ENCODE peak calls at places on chromosome 7, in eight cellular contexts. One of them, this sample, is unnamed.
A peak's percentile ranks its signal among the peaks of the same experiment; 100 is the strongest.

GRCh38 chr7:75920431-75921161 is 5.6 kb downstream of the POR start:
- DNase-seq in coronary artery: no peak
- DNase-seq in neural progenitor cell: no peak
- DNase-seq in brain microvascular endothelial cell: no peak
- DNase-seq in epithelial cell of proximal tubule: no peak
- DNase-seq in right lobe of liver: peak; percentile 93
- DNase-seq in effector memory CD4-positive, alpha-beta T cell: no peak
- DNase-seq in endothelial cell of umbilical vein: no peak
- DNase-seq in this sample: no peak

GRCh38 chr7:43647772-43648643 is 65.1 kb downstream of the STK17A start:
- DNase-seq in coronary artery: peak; percentile 86
- DNase-seq in neural progenitor cell: no peak
- DNase-seq in brain microvascular endothelial cell: peak; percentile 94
- DNase-seq in epithelial cell of proximal tubule: peak; percentile 94
- DNase-seq in right lobe of liver: no peak
- DNase-seq in effector memory CD4-positive, alpha-beta T cell: no peak
- DNase-seq in endothelial cell of umbilical vein: peak; percentile 98
- DNase-seq in this sample: peak; percentile 93

GRCh38 chr7:149690688-149691446 is 82.5 kb downstream of the ZNF467 start:
- DNase-seq in coronary artery: no peak
- DNase-seq in neural progenitor cell: peak; percentile 73
- DNase-seq in brain microvascular endothelial cell: peak; percentile 85
- DNase-seq in epithelial cell of proximal tubule: peak; percentile 36
- DNase-seq in right lobe of liver: peak; percentile 74
- DNase-seq in effector memory CD4-positive, alpha-beta T cell: no peak
- DNase-seq in endothelial cell of umbilical vein: peak; percentile 3
- DNase-seq in this sample: no peak

GRCh38 chr7:121341933-121342332 is 13.1 kb downstream of the WNT16 start:
- DNase-seq in coronary artery: no peak
- DNase-seq in neural progenitor cell: no peak
- DNase-seq in brain microvascular endothelial cell: no peak
- DNase-seq in epithelial cell of proximal tubule: peak; percentile 13
- DNase-seq in right lobe of liver: no peak
- DNase-seq in effector memory CD4-positive, alpha-beta T cell: no peak
- DNase-seq in endothelial cell of umbilical vein: no peak
- DNase-seq in this sample: no peak

GRCh38 chr7:38929460-38930171 is 20.6 kb upstream of the VPS41 start:
- DNase-seq in coronary artery: no peak
- DNase-seq in neural progenitor cell: no peak
- DNase-seq in brain microvascular endothelial cell: no peak
- DNase-seq in epithelial cell of proximal tubule: peak; percentile 96
- DNase-seq in right lobe of liver: no peak
- DNase-seq in effector memory CD4-positive, alpha-beta T cell: no peak
- DNase-seq in endothelial cell of umbilical vein: peak; percentile 41
- DNase-seq in this sample: no peak

GRCh38 chr7:131011976-131012375 is 278.0 kb upstream of the KLF14 start:
- DNase-seq in coronary artery: no peak
- DNase-seq in neural progenitor cell: no peak
- DNase-seq in brain microvascular endothelial cell: peak; percentile 52
- DNase-seq in epithelial cell of proximal tubule: peak; percentile 83
- DNase-seq in right lobe of liver: no peak
- DNase-seq in effector memory CD4-positive, alpha-beta T cell: no peak
- DNase-seq in endothelial cell of umbilical vein: peak; percentile 15
- DNase-seq in this sample: peak; percentile 34

GRCh38 chr7:76303829-76304505 is 1.5 kb downstream of the HSPB1 start:
- DNase-seq in coronary artery: peak; percentile 72
- DNase-seq in neural progenitor cell: no peak
- DNase-seq in brain microvascular endothelial cell: no peak
- DNase-seq in epithelial cell of proximal tubule: no peak
- DNase-seq in right lobe of liver: no peak
- DNase-seq in effector memory CD4-positive, alpha-beta T cell: no peak
- DNase-seq in endothelial cell of umbilical vein: peak; percentile 43
- DNase-seq in this sample: no peak

GRCh38 chr7:19939746-19940145 is 166.3 kb upstream of the TMEM196 start:
- DNase-seq in coronary artery: no peak
- DNase-seq in neural progenitor cell: no peak
- DNase-seq in brain microvascular endothelial cell: peak; percentile 77
- DNase-seq in epithelial cell of proximal tubule: peak; percentile 94
- DNase-seq in right lobe of liver: no peak
- DNase-seq in effector memory CD4-positive, alpha-beta T cell: no peak
- DNase-seq in endothelial cell of umbilical vein: no peak
- DNase-seq in this sample: no peak

GRCh38 chr7:100546868-100547800 is 8.1 kb downstream of the AGFG2 start:
- DNase-seq in coronary artery: no peak
- DNase-seq in neural progenitor cell: no peak
- DNase-seq in brain microvascular endothelial cell: no peak
- DNase-seq in epithelial cell of proximal tubule: no peak
- DNase-seq in right lobe of liver: no peak
- DNase-seq in effector memory CD4-positive, alpha-beta T cell: no peak
- DNase-seq in endothelial cell of umbilical vein: peak; percentile 50
- DNase-seq in this sample: no peak

GRCh38 chr7:138000081-138000701 is 1.7 kb downstream of the CREB3L2 start:
- DNase-seq in coronary artery: peak; percentile 91
- DNase-seq in neural progenitor cell: peak; percentile 79
- DNase-seq in brain microvascular endothelial cell: peak; percentile 98
- DNase-seq in epithelial cell of proximal tubule: no peak
- DNase-seq in right lobe of liver: peak; percentile 48
- DNase-seq in effector memory CD4-positive, alpha-beta T cell: no peak
- DNase-seq in endothelial cell of umbilical vein: peak; percentile 73
- DNase-seq in this sample: peak; percentile 58

GRCh38 chr7:93378131-93378530 is 146.0 kb downstream of the VPS50 start:
- DNase-seq in coronary artery: no peak
- DNase-seq in neural progenitor cell: no peak
- DNase-seq in brain microvascular endothelial cell: no peak
- DNase-seq in epithelial cell of proximal tubule: no peak
- DNase-seq in right lobe of liver: no peak
- DNase-seq in effector memory CD4-positive, alpha-beta T cell: no peak
- DNase-seq in endothelial cell of umbilical vein: no peak
- DNase-seq in this sample: no peak

GRCh38 chr7:139682136-139683013 is 95.4 kb downstream of the HIPK2 start:
- DNase-seq in coronary artery: no peak
- DNase-seq in neural progenitor cell: no peak
- DNase-seq in brain microvascular endothelial cell: peak; percentile 62
- DNase-seq in epithelial cell of proximal tubule: peak; percentile 87
- DNase-seq in right lobe of liver: no peak
- DNase-seq in effector memory CD4-positive, alpha-beta T cell: no peak
- DNase-seq in endothelial cell of umbilical vein: no peak
- DNase-seq in this sample: peak; percentile 98

GRCh38 chr7:28733035-28733434 is 225.1 kb downstream of the TRIL start:
- DNase-seq in coronary artery: no peak
- DNase-seq in neural progenitor cell: no peak
- DNase-seq in brain microvascular endothelial cell: no peak
- DNase-seq in epithelial cell of proximal tubule: no peak
- DNase-seq in right lobe of liver: no peak
- DNase-seq in effector memory CD4-positive, alpha-beta T cell: no peak
- DNase-seq in endothelial cell of umbilical vein: no peak
- DNase-seq in this sample: no peak

GRCh38 chr7:28729276-28729675 is 228.9 kb downstream of the TRIL start:
- DNase-seq in coronary artery: no peak
- DNase-seq in neural progenitor cell: no peak
- DNase-seq in brain microvascular endothelial cell: peak; percentile 19
- DNase-seq in epithelial cell of proximal tubule: no peak
- DNase-seq in right lobe of liver: no peak
- DNase-seq in effector memory CD4-positive, alpha-beta T cell: no peak
- DNase-seq in endothelial cell of umbilical vein: no peak
- DNase-seq in this sample: no peak

GRCh38 chr7:28729685-28730084 is 228.4 kb downstream of the TRIL start:
- DNase-seq in coronary artery: no peak
- DNase-seq in neural progenitor cell: no peak
- DNase-seq in brain microvascular endothelial cell: peak; percentile 45
- DNase-seq in epithelial cell of proximal tubule: no peak
- DNase-seq in right lobe of liver: no peak
- DNase-seq in effector memory CD4-positive, alpha-beta T cell: no peak
- DNase-seq in endothelial cell of umbilical vein: no peak
- DNase-seq in this sample: no peak

GRCh38 chr7:28731092-28731491 is 227.0 kb downstream of the TRIL start:
- DNase-seq in coronary artery: no peak
- DNase-seq in neural progenitor cell: no peak
- DNase-seq in brain microvascular endothelial cell: no peak
- DNase-seq in epithelial cell of proximal tubule: no peak
- DNase-seq in right lobe of liver: no peak
- DNase-seq in effector memory CD4-positive, alpha-beta T cell: no peak
- DNase-seq in endothelial cell of umbilical vein: peak; percentile 39
- DNase-seq in this sample: no peak

DNA sequence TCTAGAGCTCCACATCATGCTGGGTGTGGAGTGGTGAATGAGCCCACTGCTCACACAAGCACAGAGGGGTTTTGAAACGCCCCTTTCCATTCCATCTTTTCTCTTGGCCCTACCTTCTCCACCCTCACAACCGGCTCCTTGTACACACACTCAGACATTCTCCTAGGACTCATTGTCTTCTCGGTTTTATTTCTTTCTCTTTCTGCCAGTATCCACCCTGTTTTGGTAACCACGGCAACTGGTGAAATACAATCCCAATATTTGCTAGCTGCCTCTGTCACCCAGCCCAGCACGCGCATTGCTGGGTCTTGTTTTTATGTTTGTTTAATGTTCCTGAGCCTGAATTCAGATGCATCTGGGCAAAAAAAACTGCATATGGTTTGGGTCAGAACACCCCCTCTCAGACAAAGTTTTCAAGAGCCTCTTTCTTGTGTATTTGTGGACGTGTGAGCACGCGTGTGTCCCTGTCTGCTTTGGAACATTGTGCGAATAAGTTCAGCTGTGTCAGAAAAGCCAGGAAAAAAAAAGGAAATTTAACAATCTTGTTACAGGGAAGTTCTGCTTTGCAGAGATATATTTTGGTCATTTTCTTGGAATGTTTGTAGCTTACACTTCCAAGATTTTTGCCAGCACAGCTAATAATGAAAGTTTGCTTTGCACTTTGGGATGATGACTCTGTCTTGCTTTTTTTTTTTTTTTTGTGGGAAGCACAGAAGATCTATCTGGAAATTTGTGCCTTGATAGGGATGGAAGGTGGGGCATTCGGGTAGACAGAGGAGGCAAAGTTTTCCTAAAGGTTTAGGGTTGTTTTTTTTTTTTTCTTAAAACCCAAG is 225.9 kb downstream of the TRIL start:
- DNase-seq in coronary artery: no peak
- DNase-seq in neural progenitor cell: peak; percentile 24
- DNase-seq in brain microvascular endothelial cell: peak; percentile 77
- DNase-seq in epithelial cell of proximal tubule: no peak
- DNase-seq in right lobe of liver: no peak
- DNase-seq in effector memory CD4-positive, alpha-beta T cell: no peak
- DNase-seq in endothelial cell of umbilical vein: peak; percentile 57
- DNase-seq in this sample: peak; percentile 30
- H3K4me3 ChIP-seq in coronary artery: peak overlapping the region; percentile 44
- H3K4me3 ChIP-seq in neural progenitor cell: no peak overlapping the region
- H3K4me3 ChIP-seq in brain microvascular endothelial cell: no peak overlapping the region
- H3K4me3 ChIP-seq in epithelial cell of proximal tubule: no peak overlapping the region
- H3K4me3 ChIP-seq in right lobe of liver: no peak overlapping the region
- H3K4me3 ChIP-seq in effector memory CD4-positive, alpha-beta T cell: no peak overlapping the region
- H3K4me3 ChIP-seq in endothelial cell of umbilical vein: no peak overlapping the region
- H3K4me3 ChIP-seq in this sample: no peak overlapping the region

GRCh38 chr7:158468225-158468624 is 119.4 kb downstream of the PTPRN2 start:
- DNase-seq in coronary artery: no peak
- DNase-seq in neural progenitor cell: peak; percentile 49
- DNase-seq in brain microvascular endothelial cell: no peak
- DNase-seq in epithelial cell of proximal tubule: no peak
- DNase-seq in right lobe of liver: no peak
- DNase-seq in effector memory CD4-positive, alpha-beta T cell: no peak
- DNase-seq in endothelial cell of umbilical vein: no peak
- DNase-seq in this sample: no peak
- H3K4me3 ChIP-seq in coronary artery: no peak overlapping the region
- H3K4me3 ChIP-seq in neural progenitor cell: no peak overlapping the region
- H3K4me3 ChIP-seq in brain microvascular endothelial cell: no peak overlapping the region
- H3K4me3 ChIP-seq in epithelial cell of proximal tubule: no peak overlapping the region
- H3K4me3 ChIP-seq in right lobe of liver: no peak overlapping the region
- H3K4me3 ChIP-seq in effector memory CD4-positive, alpha-beta T cell: no peak overlapping the region
- H3K4me3 ChIP-seq in endothelial cell of umbilical vein: no peak overlapping the region
- H3K4me3 ChIP-seq in this sample: no peak overlapping the region

GRCh38 chr7:123609883-123610239 is 8.2 kb downstream of the ASB15 start:
- DNase-seq in coronary artery: no peak
- DNase-seq in neural progenitor cell: no peak
- DNase-seq in brain microvascular endothelial cell: no peak
- DNase-seq in epithelial cell of proximal tubule: no peak
- DNase-seq in right lobe of liver: no peak
- DNase-seq in effector memory CD4-positive, alpha-beta T cell: no peak
- DNase-seq in endothelial cell of umbilical vein: no peak
- DNase-seq in this sample: no peak

GRCh38 chr7:123608991-123609882 is 7.6 kb downstream of the ASB15 start:
- DNase-seq in coronary artery: no peak
- DNase-seq in neural progenitor cell: no peak
- DNase-seq in brain microvascular endothelial cell: no peak
- DNase-seq in epithelial cell of proximal tubule: no peak
- DNase-seq in right lobe of liver: no peak
- DNase-seq in effector memory CD4-positive, alpha-beta T cell: no peak
- DNase-seq in endothelial cell of umbilical vein: no peak
- DNase-seq in this sample: no peak

GRCh38 chr7:123616244-123616643 is 14.6 kb downstream of the ASB15 start:
- DNase-seq in coronary artery: no peak
- DNase-seq in neural progenitor cell: no peak
- DNase-seq in brain microvascular endothelial cell: no peak
- DNase-seq in epithelial cell of proximal tubule: no peak
- DNase-seq in right lobe of liver: no peak
- DNase-seq in effector memory CD4-positive, alpha-beta T cell: no peak
- DNase-seq in endothelial cell of umbilical vein: no peak
- DNase-seq in this sample: no peak

GRCh38 chr7:123615344-123615743 is 13.7 kb downstream of the ASB15 start:
- DNase-seq in coronary artery: no peak
- DNase-seq in neural progenitor cell: peak; percentile 17
- DNase-seq in brain microvascular endothelial cell: peak; percentile 47
- DNase-seq in epithelial cell of proximal tubule: no peak
- DNase-seq in right lobe of liver: no peak
- DNase-seq in effector memory CD4-positive, alpha-beta T cell: no peak
- DNase-seq in endothelial cell of umbilical vein: peak; percentile 36
- DNase-seq in this sample: peak; percentile 33

GRCh38 chr7:123612024-123612423 is 10.4 kb downstream of the ASB15 start:
- DNase-seq in coronary artery: no peak
- DNase-seq in neural progenitor cell: no peak
- DNase-seq in brain microvascular endothelial cell: no peak
- DNase-seq in epithelial cell of proximal tubule: no peak
- DNase-seq in right lobe of liver: no peak
- DNase-seq in effector memory CD4-positive, alpha-beta T cell: no peak
- DNase-seq in endothelial cell of umbilical vein: no peak
- DNase-seq in this sample: no peak
- H3K4me3 ChIP-seq in coronary artery: no peak overlapping the region
- H3K4me3 ChIP-seq in neural progenitor cell: no peak overlapping the region
- H3K4me3 ChIP-seq in brain microvascular endothelial cell: no peak overlapping the region
- H3K4me3 ChIP-seq in epithelial cell of proximal tubule: no peak overlapping the region
- H3K4me3 ChIP-seq in right lobe of liver: no peak overlapping the region
- H3K4me3 ChIP-seq in effector memory CD4-positive, alpha-beta T cell: no peak overlapping the region
- H3K4me3 ChIP-seq in endothelial cell of umbilical vein: no peak overlapping the region
- H3K4me3 ChIP-seq in this sample: no peak overlapping the region

DNA sequence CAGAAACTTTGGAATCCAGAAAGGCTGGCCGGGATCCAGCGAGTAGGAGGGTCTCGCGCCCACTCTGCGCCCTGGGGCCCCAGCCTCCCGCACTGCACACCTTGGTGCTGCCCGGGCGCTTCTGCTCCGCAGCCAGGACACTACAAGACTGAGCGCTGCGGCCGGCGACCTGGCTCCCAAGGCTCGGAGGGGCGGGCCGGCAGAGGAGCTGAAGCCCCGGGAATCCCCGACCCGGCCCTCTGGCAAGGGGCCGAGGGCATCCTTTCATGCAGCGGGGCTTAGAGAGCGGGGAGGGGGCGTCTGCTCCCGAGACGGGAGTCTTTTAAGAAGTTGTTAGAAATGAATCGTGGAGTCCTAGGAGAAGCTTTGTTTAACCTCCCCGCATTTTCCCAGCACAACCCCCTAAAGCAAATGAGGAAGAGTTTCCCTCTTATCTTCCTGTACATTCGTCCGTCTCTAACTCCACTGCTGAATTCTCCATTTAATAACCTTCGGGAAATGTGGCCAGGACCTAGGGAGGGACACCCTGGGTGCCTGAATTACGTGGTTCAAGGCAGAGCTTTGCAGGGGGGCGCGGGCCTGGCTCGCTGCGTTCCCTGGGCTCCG is 1.1 kb downstream of the VWC2 start:
- DNase-seq in coronary artery: no peak
- DNase-seq in neural progenitor cell: peak; percentile 73
- DNase-seq in brain microvascular endothelial cell: no peak
- DNase-seq in epithelial cell of proximal tubule: no peak
- DNase-seq in right lobe of liver: no peak
- DNase-seq in effector memory CD4-positive, alpha-beta T cell: no peak
- DNase-seq in endothelial cell of umbilical vein: no peak
- DNase-seq in this sample: no peak
- H3K4me3 ChIP-seq in coronary artery: peak overlapping the region; percentile 72
- H3K4me3 ChIP-seq in neural progenitor cell: peak overlapping the region; percentile 69
- H3K4me3 ChIP-seq in brain microvascular endothelial cell: no peak overlapping the region
- H3K4me3 ChIP-seq in epithelial cell of proximal tubule: no peak overlapping the region
- H3K4me3 ChIP-seq in right lobe of liver: no peak overlapping the region
- H3K4me3 ChIP-seq in effector memory CD4-positive, alpha-beta T cell: no peak overlapping the region
- H3K4me3 ChIP-seq in endothelial cell of umbilical vein: no peak overlapping the region
- H3K4me3 ChIP-seq in this sample: no peak overlapping the region